ENCODE peak calls at places on chromosomes 6 and 20, in eight cellular contexts. G is psoas muscle; L is lung; Z is Panc1; H is gastrocnemius medialis; X is CD8-positive, alpha-beta T cell; B is dorsolateral prefrontal cortex; R is foreskin fibroblast. Y is an unnamed sample.

GRCh38 chr6:129175066-129175465 is 292.1 kb downstream of the LAMA2 start:
- DNase-seq in Z (no peak), H (no peak), R (no peak), X (no peak), L (no peak), B (no peak), G (no peak), Y (no peak)

GRCh38 chr20:2849529-2849928 is 9.0 kb downstream of the VPS16 start:
- DNase-seq in R (no peak), H (no peak), L (no peak), Z (no peak), G (no peak), B (no peak), X (no peak), Y (no peak)

GRCh38 chr20:17858450-17859001 is 110.1 kb downstream of the SNX5 start:
- DNase-seq in H (no peak), B (no peak), G (no peak), R (no peak), X (no peak), L (no peak), Z (no peak), Y (no peak)

GRCh38 chr6:13131935-13132661 is 196.2 kb downstream of the TBC1D7 start:
- DNase-seq in Z (no peak), B (no peak), H (no peak), L (no peak), X (no peak), G (no peak), R (no peak), Y (no peak)

GRCh38 chr6:51289041-51289440 is 470.4 kb downstream of the TFAP2B start:
- DNase-seq in B (no peak), R (no peak), H (no peak), L (no peak), Z (no peak), X (no peak), G (no peak), Y (no peak)

GRCh38 chr6:165606740-165607008 is 56.4 kb downstream of the PDE10A start:
- DNase-seq in R (no peak), X (no peak), L (no peak), H (no peak), G (no peak), B (no peak), Z (no peak), Y (no peak)

GRCh38 chr20:47725248-47725973 is 59.9 kb downstream of the SULF2 start:
- DNase-seq in R (peak), L (peak), X (peak), B (peak), Z (peak), H (peak), G (peak), Y (peak)

GRCh38 chr6:151387581-151387980 is 3.8 kb downstream of the ZBTB2 start:
- DNase-seq in H (no peak), X (no peak), Z (no peak), B (no peak), R (peak), L (no peak), G (no peak), Y (peak)

GRCh38 chr6:1363298-1363697 is 26.1 kb upstream of the FOXF2 start:
- DNase-seq in X (no peak), G (no peak), H (no peak), L (no peak), Z (no peak), B (no peak), R (no peak), Y (no peak)

GRCh38 chr6:14798996-14799588 is 446.8 kb upstream of the JARID2 start:
- DNase-seq in G (no peak), L (no peak), X (no peak), Z (no peak), R (no peak), H (no peak), B (no peak), Y (no peak)

GRCh38 chr6:117440558-117441525 is 15.1 kb upstream of the ROS1 start:
- DNase-seq in L (no peak), X (no peak), B (no peak), H (no peak), Z (peak), G (no peak), R (peak), Y (peak)

GRCh38 chr6:16840291-16840690 is 79.0 kb upstream of the ATXN1 start:
- DNase-seq in H (no peak), X (no peak), B (no peak), Z (no peak), L (no peak), G (no peak), R (no peak), Y (no peak)

GRCh38 chr6:107179004-107179403 is 63.7 kb upstream of the BEND3 start:
- DNase-seq in B (no peak), R (peak), Z (no peak), L (no peak), X (no peak), H (no peak), G (no peak), Y (peak)

GRCh38 chr20:16020971-16021370 is 552.3 kb downstream of the KIF16B start:
- DNase-seq in B (no peak), G (no peak), X (no peak), L (no peak), H (no peak), Z (no peak), R (peak), Y (peak)

GRCh38 chr6:80271074-80271473 is 164.6 kb downstream of the BCKDHB start:
- DNase-seq in G (no peak), X (no peak), H (no peak), L (no peak), B (no peak), Z (no peak), R (no peak), Y (no peak)

GRCh38 chr20:31678389-31679356 is 41.0 kb downstream of the COX4I2 start:
- DNase-seq in Z (no peak), H (no peak), B (no peak), L (no peak), G (no peak), X (no peak), R (no peak), Y (peak)

GRCh38 chr6:64252256-64252655 is 616.7 kb downstream of the PHF3 start:
- DNase-seq in L (no peak), R (no peak), B (no peak), G (no peak), Z (no peak), H (no peak), X (no peak), Y (no peak)

GRCh38 chr20:37439223-37439933 is 81.7 kb upstream of the NNAT start:
- DNase-seq in Z (no peak), H (no peak), X (no peak), G (no peak), R (no peak), B (no peak), L (no peak), Y (no peak)

GRCh38 chr6:43444601-43445000 is 10.7 kb downstream of the DLK2 start:
- DNase-seq in L (no peak), G (no peak), H (no peak), X (no peak), B (peak), R (no peak), Z (no peak), Y (no peak)

GRCh38 chr6:133404728-133405127 is 163.6 kb downstream of the EYA4 start:
- DNase-seq in Z (no peak), B (no peak), X (no peak), R (no peak), L (no peak), G (no peak), H (no peak), Y (no peak)

GRCh38 chr20:44646023-44646640 is 5.4 kb downstream of the ADA start:
- DNase-seq in L (no peak), Z (no peak), R (no peak), X (no peak), G (no peak), B (no peak), H (no peak), Y (no peak)

GRCh38 chr6:7196019-7196402 is 88.2 kb downstream of the RREB1 start:
- DNase-seq in L (no peak), R (no peak), X (peak), H (no peak), B (no peak), Z (no peak), G (no peak), Y (no peak)

GRCh38 chr6:68634503-68635411 is at the start of gene ADGRB3:
- DNase-seq in Z (no peak), L (peak), G (peak), B (peak), X (peak), R (peak), H (peak), Y (peak)

GRCh38 chr6:134844120-134844519 is 105.8 kb downstream of the ALDH8A1 start:
- DNase-seq in G (no peak), H (no peak), B (no peak), X (no peak), L (no peak), Z (no peak), R (no peak), Y (no peak)

GRCh38 chr20:46006964-46007363 is 1.7 kb upstream of the MMP9 start:
- DNase-seq in B (no peak), G (no peak), R (no peak), Z (no peak), L (no peak), X (no peak), H (no peak), Y (no peak)

GRCh38 chr20:21133404-21133803 is 7.5 kb downstream of the KIZ start:
- DNase-seq in H (no peak), L (no peak), R (no peak), G (no peak), Z (no peak), X (no peak), B (no peak), Y (no peak)

GRCh38 chr6:11605507-11605905 is 68.0 kb downstream of the TMEM170B start:
- DNase-seq in L (no peak), R (no peak), X (no peak), Z (no peak), G (no peak), H (no peak), B (no peak), Y (no peak)

GRCh38 chr6:148760568-148761531 is 14.0 kb downstream of the UST start:
- DNase-seq in G (peak), R (peak), H (peak), Z (no peak), L (peak), X (peak), B (peak), Y (peak)

GRCh38 chr20:24833592-24833991 is 115.5 kb upstream of the CST7 start:
- DNase-seq in H (no peak), L (no peak), X (no peak), Z (no peak), R (no peak), B (no peak), G (no peak), Y (no peak)

GRCh38 chr6:116462516-116462915 is 1.3 kb downstream of the CALHM6 start:
- DNase-seq in B (no peak), Z (no peak), X (no peak), R (no peak), H (no peak), G (no peak), L (no peak), Y (no peak)

GRCh38 chr6:2498224-2498623 is 252.5 kb downstream of the MYLK4 start:
- DNase-seq in Z (no peak), B (no peak), X (no peak), R (no peak), G (no peak), L (no peak), H (no peak), Y (no peak)

DNA sequence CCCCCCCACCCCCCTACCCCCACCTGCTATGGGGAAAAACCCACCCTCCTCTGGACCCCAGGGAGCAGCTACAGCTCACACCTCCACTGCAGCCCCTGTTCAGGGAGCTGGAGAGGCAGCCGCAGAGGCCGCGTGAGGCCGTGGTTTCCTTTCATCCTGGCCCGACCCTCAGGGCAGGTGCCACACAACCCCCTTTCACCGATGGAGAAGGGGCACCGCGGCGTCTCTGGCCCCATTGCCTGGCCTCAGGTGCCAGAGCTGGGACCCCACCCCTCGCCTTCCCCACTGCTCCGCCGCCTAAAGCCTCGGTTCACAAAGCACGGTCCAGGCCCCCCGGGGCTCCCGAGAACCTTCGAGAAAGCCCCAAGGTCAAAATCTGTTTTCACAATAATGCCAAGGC is 11.8 kb upstream of the KCNQ2 start:
- DNase-seq in L (no peak), R (no peak), Z (no peak), G (peak), B (no peak), X (no peak), H (no peak), Y (no peak)
- H3K4me3 ChIP-seq in L (no peak), R (no peak), Z (no peak), G (no peak), B (no peak), X (no peak), H (no peak), Y (no peak)

DNA sequence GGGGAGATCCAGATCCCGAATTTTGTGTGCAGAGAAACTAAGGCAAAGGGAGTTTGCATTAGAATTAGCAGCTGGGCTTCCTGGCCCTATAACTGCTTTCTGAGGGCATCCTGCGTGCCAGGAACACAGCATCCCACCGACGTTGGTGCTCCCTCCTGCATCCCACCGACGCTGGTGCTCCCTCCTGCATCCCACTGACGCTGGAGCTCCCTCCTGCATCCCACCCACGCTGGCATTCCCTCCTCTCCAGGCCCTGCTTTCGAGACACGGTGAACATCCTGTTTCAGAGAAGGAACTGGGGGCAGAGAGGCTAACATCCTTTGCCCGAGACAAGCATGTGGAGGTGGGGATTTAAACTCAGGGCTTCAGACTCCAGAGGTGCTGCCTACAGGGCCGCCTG is 44.4 kb downstream of the DACT2 start:
- DNase-seq in G (no peak), X (no peak), Z (no peak), L (no peak), B (no peak), R (no peak), H (no peak), Y (no peak)
- TF ChIP-seq CTCF in G (no peak), X (no peak), Z (no peak), L (no peak), B (no peak), R (no peak), H (no peak), Y (no peak)

DNA sequence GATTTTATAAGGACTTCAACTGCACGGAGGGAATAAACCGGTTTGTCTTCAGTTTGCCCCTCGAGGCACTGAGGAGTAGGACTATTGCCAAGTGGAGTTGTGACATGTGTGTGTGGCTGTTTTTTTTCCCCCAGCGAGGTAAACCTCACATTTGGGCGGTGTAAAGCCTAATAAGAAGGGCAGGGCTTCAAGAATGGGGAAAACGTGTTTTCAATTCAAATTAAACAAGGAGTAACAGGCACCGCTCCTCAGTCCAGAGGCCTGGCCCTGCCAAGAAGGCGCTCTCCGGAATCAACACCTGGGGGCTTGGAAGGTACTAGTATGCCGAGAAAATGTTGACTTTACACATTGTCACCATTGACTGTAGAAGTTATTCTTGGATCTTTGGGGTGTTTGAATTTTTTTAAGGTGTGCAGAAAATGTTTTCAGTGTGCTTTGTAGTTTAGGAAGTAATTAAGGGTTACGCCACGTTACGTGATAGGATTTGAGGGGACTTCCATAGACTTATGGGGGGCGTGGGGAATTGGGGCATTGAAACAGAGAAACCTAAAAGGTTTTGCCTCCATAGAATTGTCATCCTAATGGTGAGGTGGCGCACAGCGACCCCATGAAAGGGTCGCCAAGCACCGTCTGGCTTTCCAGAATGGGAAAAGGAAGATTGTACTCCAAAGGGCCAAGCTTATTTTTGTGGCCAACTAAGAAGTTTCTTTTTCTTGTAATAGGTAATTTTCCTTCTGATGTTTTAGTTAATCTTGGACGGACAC is 802 bp downstream of the ADGRG6 start:
- DNase-seq in R (no peak), L (peak), H (no peak), G (no peak), B (no peak), Z (no peak), X (no peak), Y (no peak)
- H3K4me3 ChIP-seq in R (peak), L (no peak), H (peak), G (peak), B (peak), Z (peak), X (peak), Y (peak)

DNA sequence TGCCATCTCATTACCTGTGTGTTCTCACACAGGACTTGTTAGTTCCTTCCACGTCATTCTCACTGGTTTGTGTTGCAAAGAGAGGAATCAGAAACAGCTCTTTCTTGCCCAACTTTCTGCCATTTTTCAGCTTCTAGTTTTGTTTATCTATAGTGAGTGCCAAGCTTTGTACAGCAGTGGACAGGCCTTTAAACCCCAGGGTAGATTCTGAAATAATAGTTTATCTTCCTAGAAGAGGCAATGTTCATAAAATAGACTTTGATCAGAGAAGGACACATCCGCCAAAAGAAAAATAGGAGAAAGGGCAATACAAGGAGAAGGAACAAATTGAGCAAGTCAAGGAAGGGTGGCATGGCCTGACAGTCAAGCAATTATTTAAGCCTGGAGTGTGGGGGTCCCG is 17.7 kb upstream of the TMEM30A start:
- DNase-seq in B (no peak), G (no peak), Z (no peak), R (no peak), H (no peak), L (no peak), X (no peak), Y (no peak)
- TF ChIP-seq CTCF in B (no peak), G (no peak), Z (no peak), R (no peak), H (no peak), L (no peak), X (no peak), Y (no peak)

Y was measured in fibroblast of villous mesenchyme.